ENCODE peak calls at places on chromosomes 7 and 10, in four cellular contexts. R is coronary artery, Y is psoas muscle, W is neural crest cell. G is an unnamed sample.
A peak's percentile ranks its signal among the peaks of the same experiment; 100 is the strongest.

GRCh38 chr10:70887804-70888800 is at the start of gene PCBD1:
- DNase-seq in R (peak; percentile 88), Y (peak; percentile 84), W (peak; percentile 59), G (peak; percentile 79)

GRCh38 chr10:102229810-102230263 is 3.7 kb downstream of the ELOVL3 start:
- DNase-seq in R (peak; percentile 81), Y (peak; percentile 92), W (peak; percentile 77), G (peak; percentile 85)

GRCh38 chr10:6204341-6205191 is 1.8 kb downstream of the PFKFB3 start:
- DNase-seq in R (peak; percentile 87), Y (peak; percentile 93), W (no peak), G (no peak)

GRCh38 chr10:92972066-92972870 is 88.3 kb upstream of the CYP26C1 start:
- DNase-seq in R (no peak), Y (no peak), W (no peak), G (no peak)

GRCh38 chr10:93073539-93074136 is at the start of gene CYP26A1:
- DNase-seq in R (no peak), Y (peak; percentile 45), W (no peak), G (no peak)

GRCh38 chr7:87220026-87220733 is 648 bp upstream of the TMEM243 start:
- DNase-seq in R (peak; percentile 87), Y (peak; percentile 85), W (peak; percentile 62), G (peak; percentile 67)

GRCh38 chr7:148622887-148623585 is 32.5 kb downstream of the C7orf33 start:
- DNase-seq in R (no peak), Y (no peak), W (no peak), G (no peak)

GRCh38 chr7:31228957-31229356 is 111.6 kb downstream of the NEUROD6 start:
- DNase-seq in R (no peak), Y (no peak), W (no peak), G (no peak)

GRCh38 chr10:78249690-78250089 is 216.0 kb downstream of the RPS24 start:
- DNase-seq in R (no peak), Y (no peak), W (no peak), G (no peak)

GRCh38 chr10:124347956-124348355 is 70.8 kb downstream of the OAT start:
- DNase-seq in R (no peak), Y (no peak), W (no peak), G (no peak)

GRCh38 chr10:101829561-101830315 is 11.5 kb upstream of the OGA start:
- DNase-seq in R (no peak), Y (peak; percentile 67), W (no peak), G (peak; percentile 43)

GRCh38 chr10:60043561-60043960 is 137.2 kb upstream of the CCDC6 start:
- DNase-seq in R (no peak), Y (no peak), W (no peak), G (no peak)

GRCh38 chr10:132319853-132320669 is 11.9 kb upstream of the LRRC27 start:
- DNase-seq in R (no peak), Y (no peak), W (no peak), G (no peak)

GRCh38 chr7:29224726-29225125 is 30.2 kb downstream of the CHN2 start:
- DNase-seq in R (no peak), Y (no peak), W (no peak), G (no peak)

GRCh38 chr7:102097601-102098161 is 189.0 kb upstream of the SH2B2 start:
- DNase-seq in R (no peak), Y (no peak), W (no peak), G (no peak)

GRCh38 chr10:36254191-36254590 is 612.1 kb upstream of the FZD8 start:
- DNase-seq in R (no peak), Y (peak; percentile 72), W (no peak), G (no peak)

GRCh38 chr7:55050286-55050685 is 31.5 kb downstream of the EGFR start:
- DNase-seq in R (no peak), Y (no peak), W (no peak), G (no peak)

GRCh38 chr7:130191791-130192190 is 13.4 kb downstream of the TMEM209 start:
- DNase-seq in R (no peak), Y (no peak), W (no peak), G (no peak)

GRCh38 chr7:7761340-7761973 is 43.0 kb upstream of the RPA3 start:
- DNase-seq in R (no peak), Y (no peak), W (no peak), G (no peak)

GRCh38 chr10:124906551-124907001 is 35.3 kb upstream of the ZRANB1 start:
- DNase-seq in R (peak; percentile 79), Y (no peak), W (no peak), G (no peak)

DNA sequence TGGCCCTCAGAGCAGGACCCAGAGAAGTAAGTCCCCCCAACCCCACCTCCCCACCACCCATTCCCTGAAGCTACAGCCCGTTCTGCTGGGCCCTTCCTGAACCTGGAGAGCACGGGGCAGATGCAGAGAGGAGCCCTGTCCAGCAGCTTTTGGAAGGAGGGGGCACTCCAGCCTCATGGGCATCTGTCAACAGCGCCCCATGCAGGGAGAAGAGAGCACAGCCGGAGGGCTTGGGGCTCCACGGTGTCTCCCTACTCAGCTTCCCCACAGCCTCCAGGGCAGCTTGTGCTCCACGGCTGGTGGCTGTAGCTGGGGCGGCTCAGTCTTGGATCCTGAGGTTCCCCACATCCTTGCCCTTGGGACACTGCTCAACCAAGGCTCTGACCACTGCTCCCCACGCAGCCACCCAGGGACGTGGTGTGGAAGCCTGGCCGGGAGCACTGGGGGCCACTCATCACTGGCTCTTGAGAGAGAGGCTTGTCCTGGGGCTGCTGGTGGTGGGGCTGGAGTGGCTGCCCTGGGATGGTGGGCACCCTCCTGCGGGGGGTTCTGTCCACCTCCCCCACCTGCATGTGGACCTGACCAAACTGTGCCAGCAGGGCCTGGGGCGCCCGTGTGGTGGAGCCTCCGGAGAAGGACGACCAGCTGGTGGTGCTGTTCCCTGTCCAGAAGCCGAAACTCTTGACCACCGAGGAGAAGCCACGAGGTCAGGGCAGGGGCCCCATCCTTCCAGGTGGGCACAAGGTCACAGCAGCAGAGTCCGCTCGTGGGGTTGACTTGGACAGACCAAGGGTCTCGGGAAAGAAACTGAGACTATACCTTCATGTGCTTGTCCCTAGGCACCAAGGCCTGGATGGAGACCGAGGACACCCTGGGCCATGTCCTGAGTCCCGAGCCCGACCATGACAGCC is 4.5 kb downstream of the PRAP1 start:
- DNase-seq in R (no peak), Y (peak; percentile 49), W (no peak), G (no peak)
- TF ChIP-seq CTCF in R (no peak), Y (no peak), W (no peak), G (no peak)

DNA sequence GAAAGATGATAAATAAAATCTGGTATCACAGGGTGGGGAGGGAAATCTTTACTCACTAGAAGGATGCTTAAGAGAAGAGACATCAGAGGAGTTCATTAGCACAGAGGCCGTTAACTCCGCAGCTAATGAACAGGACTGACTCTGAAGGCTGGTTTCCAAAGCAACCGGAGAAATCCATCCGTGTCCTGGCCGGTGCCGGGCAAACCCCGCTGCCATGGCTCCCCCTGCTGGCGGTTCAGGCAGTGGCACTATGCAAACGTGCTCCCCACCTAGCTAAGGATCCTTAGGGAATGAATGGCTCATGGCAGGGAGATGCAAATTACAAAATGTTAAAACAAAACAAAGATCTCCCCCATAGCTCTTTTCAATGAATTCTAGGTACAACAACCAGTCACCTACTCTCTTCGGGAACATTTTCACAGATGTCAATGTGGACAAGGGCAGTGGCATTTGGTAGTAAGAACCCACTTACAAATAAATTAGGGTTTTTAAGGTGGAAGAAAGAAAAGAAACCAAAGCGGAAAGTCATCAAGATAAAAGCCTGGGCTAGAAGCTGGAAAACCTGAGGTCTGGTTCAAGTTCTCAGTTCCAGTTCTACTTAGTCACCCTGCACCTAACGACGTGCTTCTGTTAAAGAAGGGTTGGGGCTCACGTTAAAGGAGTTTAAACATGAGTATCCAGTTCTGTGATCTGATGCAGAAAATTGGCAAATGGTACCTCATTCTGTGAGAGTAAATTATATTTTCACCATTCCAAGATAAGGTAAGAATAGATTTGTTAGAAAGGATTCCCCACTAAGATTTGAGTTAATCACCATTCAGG is 138.2 kb downstream of the SVIL start:
- DNase-seq in R (no peak), Y (peak; percentile 88), W (peak; percentile 83), G (peak; percentile 67)
- TF ChIP-seq CTCF in R (peak; percentile 88), Y (peak; percentile 89), W (peak; percentile 92), G (peak; percentile 88)

GRCh38 chr7:117157121-117157870 is 165.6 kb downstream of the WNT2 start:
- DNase-seq in R (peak; percentile 78), Y (peak; percentile 53), W (no peak), G (no peak)
- TF ChIP-seq CTCF in R (no peak), Y (no peak), W (no peak), G (no peak)

GRCh38 chr10:18606051-18606730 is 45.2 kb downstream of the NSUN6 start:
- DNase-seq in R (no peak), Y (no peak), W (no peak), G (no peak)
- TF ChIP-seq CTCF in R (no peak), Y (no peak), W (no peak), G (no peak)

GRCh38 chr10:115171392-115171960 is 78.3 kb downstream of the ATRNL1 start:
- DNase-seq in R (no peak), Y (no peak), W (no peak), G (no peak)
- TF ChIP-seq CTCF in R (no peak), Y (peak; percentile 35), W (peak; percentile 73), G (peak; percentile 71)

GRCh38 chr7:2734761-2735571 is 47.0 kb downstream of the AMZ1 start:
- DNase-seq in R (peak; percentile 72), Y (no peak), W (no peak), G (no peak)

GRCh38 chr7:2734084-2734601 is 46.1 kb downstream of the AMZ1 start:
- DNase-seq in R (peak; percentile 63), Y (no peak), W (no peak), G (no peak)

GRCh38 chr7:2730846-2731770 is 43.1 kb downstream of the AMZ1 start:
- DNase-seq in R (peak; percentile 54), Y (peak; percentile 40), W (no peak), G (no peak)

GRCh38 chr7:2732388-2732787 is 44.4 kb downstream of the AMZ1 start:
- DNase-seq in R (peak; percentile 46), Y (no peak), W (no peak), G (no peak)

DNA sequence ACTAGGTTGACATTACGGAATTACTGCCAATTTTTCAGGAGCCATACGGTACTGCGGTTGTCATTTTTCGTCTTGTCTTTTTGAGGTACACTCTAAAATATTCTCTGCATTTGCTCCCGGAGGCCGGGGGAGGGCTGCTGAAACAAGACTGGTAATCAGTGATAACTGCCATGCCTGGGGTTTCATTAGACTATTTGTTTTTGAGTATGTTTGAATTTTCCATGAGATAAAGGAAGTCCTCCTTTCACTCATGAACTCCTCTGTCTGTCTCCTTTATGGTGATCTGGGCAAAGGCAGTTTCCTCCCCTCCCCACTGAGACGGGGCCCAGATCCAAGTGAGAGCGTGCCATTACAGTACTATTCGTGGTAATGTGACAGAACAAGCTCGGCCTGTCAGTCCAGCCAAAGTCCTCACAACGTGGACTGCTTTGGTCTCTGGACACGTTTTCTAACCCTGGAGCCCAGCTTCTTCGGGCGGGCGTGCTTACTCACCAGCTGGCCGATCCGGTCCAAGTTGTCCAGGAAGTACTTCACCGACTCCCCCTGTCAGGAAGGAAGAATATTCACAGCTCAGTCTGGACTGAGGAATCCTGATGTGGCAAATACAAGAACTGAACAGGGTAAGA is 45.1 kb downstream of the AMZ1 start:
- DNase-seq in R (peak; percentile 81), Y (peak; percentile 92), W (no peak), G (no peak)
- TF ChIP-seq CTCF in R (no peak), Y (peak; percentile 10), W (no peak), G (no peak)

GRCh38 chr7:85018498-85018897 is 168.4 kb downstream of the SEMA3D start:
- DNase-seq in R (no peak), Y (no peak), W (no peak), G (no peak)
- TF ChIP-seq CTCF in R (no peak), Y (no peak), W (no peak), G (no peak)

G was measured in progenitor cell of endocrine pancreas.